ENCODE peak calls at places on chromosomes 7 and 10, in seven cellular contexts. H is brain microvascular endothelial cell, B is activated T-cell treated with anti-CD3 and anti-CD28 coated beads for 1 hour, W is renal cortical epithelial cell, E is upper lobe of right lung, F is EH, V is GM03348. S is an unnamed sample.

GRCh38 chr7:129739427-129739826 is 127.9 kb downstream of the NRF1 start:
- DNase-seq in H (peak), B (no peak), W (peak), E (no peak), F (peak), V (peak), S (no peak)

GRCh38 chr7:94893661-94894060 is 13.7 kb upstream of the PPP1R9A start:
- DNase-seq in H (no peak), B (no peak), W (no peak), E (no peak), F (no peak), V (no peak), S (no peak)

GRCh38 chr7:1586126-1586826 is 16.4 kb upstream of the PSMG3 start:
- DNase-seq in H (no peak), B (no peak), W (no peak), E (no peak), F (no peak), V (no peak), S (no peak)

GRCh38 chr7:121824276-121824675 is 48.7 kb upstream of the PTPRZ1 start:
- DNase-seq in H (no peak), B (no peak), W (no peak), E (no peak), F (no peak), V (no peak), S (no peak)

GRCh38 chr10:50286996-50287803 is 35.9 kb upstream of the ASAH2 start:
- DNase-seq in H (no peak), B (no peak), W (no peak), E (no peak), F (no peak), V (no peak), S (no peak)

GRCh38 chr10:32787690-32788284 is 170.2 kb downstream of the ITGB1 start:
- DNase-seq in H (no peak), B (no peak), W (no peak), E (no peak), F (no peak), V (no peak), S (no peak)

GRCh38 chr10:86684305-86684704 is 16.0 kb downstream of the LDB3 start:
- DNase-seq in H (peak), B (no peak), W (no peak), E (no peak), F (peak), V (peak), S (no peak)

GRCh38 chr10:1180836-1181235 is 124.7 kb downstream of the WDR37 start:
- DNase-seq in H (no peak), B (no peak), W (no peak), E (peak), F (no peak), V (no peak), S (no peak)

GRCh38 chr10:127485153-127485857 is 63.8 kb upstream of the NPS start:
- DNase-seq in H (peak), B (no peak), W (peak), E (no peak), F (peak), V (no peak), S (no peak)

GRCh38 chr10:78895469-78895868 is 173.3 kb upstream of the ZMIZ1 start:
- DNase-seq in H (no peak), B (no peak), W (no peak), E (no peak), F (no peak), V (no peak), S (no peak)

GRCh38 chr10:126199221-126199998 is 188.9 kb downstream of the ADAM12 start:
- DNase-seq in H (peak), B (no peak), W (peak), E (no peak), F (peak), V (peak), S (no peak)

GRCh38 chr10:66180651-66181318 is 745.1 kb upstream of the LRRTM3 start:
- DNase-seq in H (peak), B (no peak), W (peak), E (no peak), F (peak), V (peak), S (no peak)

GRCh38 chr10:43043342-43043772 is 33.5 kb upstream of the RET start:
- DNase-seq in H (no peak), B (no peak), W (no peak), E (peak), F (no peak), V (no peak), S (peak)

GRCh38 chr7:131692131-131692960 is 135.9 kb upstream of the PODXL start:
- DNase-seq in H (peak), B (peak), W (no peak), E (peak), F (peak), V (peak), S (no peak)

GRCh38 chr7:155136619-155137243 is 66.6 kb downstream of the HTR5A start:
- DNase-seq in H (no peak), B (no peak), W (no peak), E (no peak), F (no peak), V (no peak), S (no peak)

GRCh38 chr10:72126184-72126871 is 38.0 kb upstream of the SPOCK2 start:
- DNase-seq in H (peak), B (no peak), W (peak), E (no peak), F (peak), V (peak), S (no peak)

GRCh38 chr10:7258948-7259523 is 151.8 kb downstream of the SFMBT2 start:
- DNase-seq in H (no peak), B (peak), W (no peak), E (no peak), F (no peak), V (no peak), S (peak)

GRCh38 chr7:50552139-50552538 is 13.1 kb downstream of the DDC start:
- DNase-seq in H (no peak), B (no peak), W (no peak), E (no peak), F (no peak), V (no peak), S (no peak)

GRCh38 chr10:68600041-68600778 is 40.1 kb downstream of the TET1 start:
- DNase-seq in H (peak), B (peak), W (peak), E (peak), F (peak), V (peak), S (peak)

GRCh38 chr7:48636391-48637015 is 287.8 kb upstream of the CDC14C start:
- DNase-seq in H (no peak), B (no peak), W (no peak), E (no peak), F (no peak), V (no peak), S (no peak)

GRCh38 chr10:96906864-96907263 is 74.8 kb downstream of the LCOR start:
- DNase-seq in H (no peak), B (no peak), W (peak), E (no peak), F (no peak), V (no peak), S (no peak)

GRCh38 chr10:61250131-61250530 is 203.1 kb downstream of the TMEM26 start:
- DNase-seq in H (no peak), B (no peak), W (no peak), E (no peak), F (no peak), V (no peak), S (no peak)

GRCh38 chr10:78861456-78862327 is 207.1 kb upstream of the ZMIZ1 start:
- DNase-seq in H (no peak), B (no peak), W (no peak), E (no peak), F (no peak), V (no peak), S (no peak)

GRCh38 chr10:54797636-54798395 is 3.2 kb downstream of the PCDH15 start:
- DNase-seq in H (no peak), B (no peak), W (peak), E (no peak), F (no peak), V (no peak), S (no peak)

GRCh38 chr10:91799580-91799975 is 1.4 kb downstream of the TNKS2 start:
- DNase-seq in H (no peak), B (no peak), W (peak), E (no peak), F (peak), V (no peak), S (no peak)

GRCh38 chr7:1694981-1695511 is 25.0 kb downstream of the ELFN1 start:
- DNase-seq in H (no peak), B (no peak), W (no peak), E (peak), F (no peak), V (no peak), S (no peak)

GRCh38 chr10:132335189-132336063 is 3.4 kb downstream of the LRRC27 start:
- DNase-seq in H (no peak), B (no peak), W (no peak), E (peak), F (no peak), V (no peak), S (no peak)

GRCh38 chr10:73819513-73820093 is 8.2 kb upstream of the NDST2 start:
- DNase-seq in H (peak), B (no peak), W (peak), E (peak), F (no peak), V (no peak), S (no peak)

S was measured in naive thymus-derived CD8-positive, alpha-beta T cell.